ENCODE peak calls at places on chromosomes 13 and 19, in five cellular contexts. Y is HepG2, J is HCT116, P is H1, F is SK-N-SH. K is an unnamed sample.

GRCh38 chr19:50427997-50428425 is 4.7 kb upstream of the MYBPC2 start:
- DNase-seq in Y (no peak), J (no peak), P (peak; percentile 84), F (no peak), K (no peak)

GRCh38 chr19:2034729-2035589 is 16.1 kb downstream of the MKNK2 start:
- DNase-seq in Y (no peak), J (peak; percentile 87), P (peak; percentile 97), F (peak; percentile 90), K (peak; percentile 69)

GRCh38 chr13:32164622-32165268 is 133.2 kb downstream of the FRY start:
- DNase-seq in Y (peak; percentile 69), J (peak; percentile 75), P (peak; percentile 58), F (peak; percentile 46), K (peak; percentile 74)

GRCh38 chr13:112782433-112783010 is 92.7 kb downstream of the ATP11A start:
- DNase-seq in Y (no peak), J (no peak), P (peak; percentile 33), F (peak; percentile 42), K (no peak)

GRCh38 chr19:56106397-56106849 is 14.7 kb downstream of the ZNF787 start:
- DNase-seq in Y (no peak), J (no peak), P (no peak), F (no peak), K (no peak)

GRCh38 chr19:46408611-46409039 is 4.7 kb downstream of the CCDC8 start:
- DNase-seq in Y (peak; percentile 25), J (no peak), P (no peak), F (no peak), K (no peak)

GRCh38 chr19:33290082-33290815 is 12.1 kb downstream of the CEBPA start:
- DNase-seq in Y (no peak), J (no peak), P (no peak), F (no peak), K (no peak)

GRCh38 chr13:103859952-103860351 is 793.7 kb upstream of the SLC10A2 start:
- DNase-seq in Y (no peak), J (no peak), P (no peak), F (no peak), K (no peak)

GRCh38 chr13:112729408-112729807 is 39.6 kb downstream of the ATP11A start:
- DNase-seq in Y (no peak), J (no peak), P (no peak), F (no peak), K (no peak)

GRCh38 chr19:48715681-48716171 is 3.8 kb downstream of the MAMSTR start:
- DNase-seq in Y (no peak), J (no peak), P (no peak), F (no peak), K (no peak)

GRCh38 chr19:38532939-38533338 is 84.8 kb downstream of the MAP4K1 start:
- DNase-seq in Y (no peak), J (no peak), P (no peak), F (no peak), K (no peak)
- TF ChIP-seq JUND in Y (no peak), J (no peak), P (no peak), F (no peak), K (no peak)

DNA sequence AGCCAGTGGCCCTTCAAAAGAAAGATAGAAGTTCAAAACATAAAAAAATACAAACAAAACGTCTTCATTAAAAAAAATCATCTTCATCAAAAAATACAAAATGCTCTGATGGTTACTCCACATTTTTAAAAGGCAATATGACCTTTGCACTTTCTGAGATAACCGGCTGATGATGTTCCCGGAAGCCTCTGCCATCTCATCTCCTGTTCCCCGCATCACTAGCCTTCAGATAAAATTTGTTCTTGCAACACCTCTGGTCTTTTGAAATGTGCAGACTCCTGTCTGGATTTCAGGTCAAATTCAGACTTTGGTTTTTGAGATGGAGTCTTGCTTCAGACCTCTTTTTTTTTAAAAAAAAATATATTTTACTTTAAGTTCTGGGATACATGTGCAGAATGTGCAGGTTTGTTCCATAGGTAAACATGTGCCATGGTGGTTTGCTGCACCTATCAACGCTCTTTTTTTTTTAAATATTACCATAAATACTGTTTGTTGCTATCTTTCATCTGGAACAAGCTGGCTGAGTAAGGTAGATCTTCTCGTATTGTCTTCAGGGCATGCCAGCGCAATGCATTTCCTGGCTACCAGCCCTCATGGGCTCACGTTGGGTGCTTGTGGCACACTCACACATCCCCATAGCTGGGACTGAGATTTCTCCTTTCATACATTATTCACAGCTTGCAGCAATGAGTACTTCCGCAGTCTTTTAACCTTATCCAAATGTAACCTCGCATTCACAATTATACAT is 418.9 kb upstream of the ARGLU1 start:
- DNase-seq in Y (peak; percentile 14), J (no peak), P (no peak), F (no peak), K (no peak)
- TF ChIP-seq JUND in Y (no peak), J (no peak), P (no peak), F (no peak), K (no peak)

GRCh38 chr19:35528218-35529038 is at the start of gene SBSN:
- DNase-seq in Y (no peak), J (no peak), P (no peak), F (no peak), K (no peak)
- TF ChIP-seq JUND in Y (no peak), J (no peak), P (no peak), F (no peak), K (no peak)

DNA sequence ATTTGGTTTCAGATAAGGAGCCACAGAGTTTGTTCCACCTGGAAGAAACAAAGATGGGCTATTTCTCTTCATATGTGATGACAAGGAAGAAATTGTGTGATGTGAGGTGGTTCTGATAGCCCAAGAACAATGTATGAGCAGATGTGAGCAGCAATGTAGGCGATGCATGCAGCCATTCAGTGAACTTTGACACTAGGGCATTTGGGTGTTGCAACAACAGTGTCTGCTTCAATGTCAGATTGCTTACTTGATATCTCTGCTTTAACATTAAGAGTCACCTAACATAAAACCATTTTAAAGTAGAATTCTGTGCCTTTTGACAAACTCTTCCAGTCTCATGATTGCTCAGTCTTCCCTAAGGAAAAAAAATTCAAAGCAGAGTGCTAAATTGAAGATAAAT is 865.4 kb downstream of the SLITRK6 start:
- DNase-seq in Y (no peak), J (no peak), P (no peak), F (no peak), K (no peak)
- TF ChIP-seq JUND in Y (no peak), J (no peak), P (no peak), F (no peak), K (no peak)

GRCh38 chr13:26538363-26539317 is 18.8 kb upstream of the WASF3 start:
- DNase-seq in Y (no peak), J (no peak), P (no peak), F (no peak), K (no peak)
- TF ChIP-seq JUND in Y (no peak), J (no peak), P (no peak), F (no peak), K (no peak)

GRCh38 chr19:12202250-12202649 is 39.4 kb downstream of the ZNF136 start:
- DNase-seq in Y (peak; percentile 56), J (no peak), P (peak; percentile 51), F (no peak), K (peak; percentile 73)
- TF ChIP-seq JUND in Y (no peak), J (no peak), P (no peak), F (no peak), K (no peak)

GRCh38 chr13:99766641-99767045 is 204.9 kb downstream of the ZIC5 start:
- DNase-seq in Y (peak; percentile 6), J (no peak), P (peak; percentile 63), F (no peak), K (peak; percentile 52)
- TF ChIP-seq JUND in Y (no peak), J (no peak), P (no peak), F (no peak), K (no peak)